ENCODE peak calls at places on chromosomes 6 and 20, in nine cellular contexts. One of them, this sample, is unnamed.

GRCh38 chr20:53829086-53829703 is 235.6 kb upstream of the ZNF217 start:
- DNase-seq in breast epithelium: no peak
- DNase-seq in sigmoid colon: peak; percentile 68
- DNase-seq in tibial nerve: peak; percentile 38
- DNase-seq in IMR-90: peak; percentile 97
- DNase-seq in stomach: no peak
- DNase-seq in uterus: peak; percentile 47
- DNase-seq in A549: peak; percentile 77
- DNase-seq in heart left ventricle: no peak
- DNase-seq in this sample: no peak

GRCh38 chr6:83960704-83961103 is 72.9 kb upstream of the MRAP2 start:
- DNase-seq in tibial nerve: no peak
- DNase-seq in sigmoid colon: no peak
- DNase-seq in IMR-90: no peak
- DNase-seq in uterus: no peak
- DNase-seq in A549: no peak
- DNase-seq in heart left ventricle: no peak
- DNase-seq in breast epithelium: no peak
- DNase-seq in stomach: no peak
- DNase-seq in this sample: no peak

GRCh38 chr6:46626228-46626909 is 26.2 kb downstream of the CYP39A1 start:
- DNase-seq in heart left ventricle: no peak
- DNase-seq in uterus: no peak
- DNase-seq in breast epithelium: no peak
- DNase-seq in tibial nerve: peak; percentile 61
- DNase-seq in sigmoid colon: no peak
- DNase-seq in A549: no peak
- DNase-seq in stomach: no peak
- DNase-seq in IMR-90: peak; percentile 21
- DNase-seq in this sample: no peak

GRCh38 chr20:35305682-35306556 is 13.7 kb upstream of the FAM83C start:
- DNase-seq in uterus: no peak
- DNase-seq in heart left ventricle: peak; percentile 77
- DNase-seq in IMR-90: peak; percentile 100
- DNase-seq in breast epithelium: peak; percentile 74
- DNase-seq in tibial nerve: peak; percentile 45
- DNase-seq in A549: peak; percentile 98
- DNase-seq in stomach: peak; percentile 60
- DNase-seq in sigmoid colon: no peak
- DNase-seq in this sample: no peak

GRCh38 chr6:149028767-149029405 is 282.1 kb downstream of the UST start:
- DNase-seq in sigmoid colon: peak; percentile 85
- DNase-seq in stomach: peak; percentile 58
- DNase-seq in A549: peak; percentile 32
- DNase-seq in heart left ventricle: peak; percentile 30
- DNase-seq in breast epithelium: no peak
- DNase-seq in tibial nerve: peak; percentile 78
- DNase-seq in IMR-90: peak; percentile 95
- DNase-seq in uterus: peak; percentile 82
- DNase-seq in this sample: no peak

GRCh38 chr6:37130704-37131103 is 39.2 kb upstream of the PIM1 start:
- DNase-seq in A549: no peak
- DNase-seq in heart left ventricle: peak; percentile 66
- DNase-seq in IMR-90: peak; percentile 56
- DNase-seq in tibial nerve: peak; percentile 32
- DNase-seq in sigmoid colon: peak; percentile 88
- DNase-seq in uterus: peak; percentile 70
- DNase-seq in breast epithelium: peak; percentile 51
- DNase-seq in stomach: peak; percentile 47
- DNase-seq in this sample: no peak

GRCh38 chr6:4906942-4907300 is 96.9 kb downstream of the RPP40 start:
- DNase-seq in IMR-90: peak; percentile 34
- DNase-seq in stomach: no peak
- DNase-seq in tibial nerve: no peak
- DNase-seq in uterus: no peak
- DNase-seq in sigmoid colon: no peak
- DNase-seq in A549: no peak
- DNase-seq in heart left ventricle: no peak
- DNase-seq in breast epithelium: no peak
- DNase-seq in this sample: no peak

GRCh38 chr6:159969204-159969912 is 476 bp downstream of the IGF2R start:
- DNase-seq in breast epithelium: no peak
- DNase-seq in sigmoid colon: peak; percentile 76
- DNase-seq in A549: peak; percentile 6
- DNase-seq in tibial nerve: no peak
- DNase-seq in uterus: peak; percentile 50
- DNase-seq in IMR-90: peak; percentile 17
- DNase-seq in heart left ventricle: peak; percentile 51
- DNase-seq in stomach: peak; percentile 31
- DNase-seq in this sample: no peak

GRCh38 chr6:90730191-90730673 is 143.4 kb upstream of the MAP3K7 start:
- DNase-seq in breast epithelium: no peak
- DNase-seq in uterus: no peak
- DNase-seq in A549: no peak
- DNase-seq in stomach: no peak
- DNase-seq in tibial nerve: no peak
- DNase-seq in IMR-90: no peak
- DNase-seq in sigmoid colon: no peak
- DNase-seq in heart left ventricle: no peak
- DNase-seq in this sample: no peak

GRCh38 chr20:63067721-63068560 is 61.2 kb upstream of the BHLHE23 start:
- DNase-seq in IMR-90: no peak
- DNase-seq in A549: no peak
- DNase-seq in stomach: no peak
- DNase-seq in tibial nerve: no peak
- DNase-seq in heart left ventricle: peak; percentile 4
- DNase-seq in sigmoid colon: peak; percentile 36
- DNase-seq in breast epithelium: no peak
- DNase-seq in uterus: no peak
- DNase-seq in this sample: no peak

GRCh38 chr6:40293824-40294188 is 293.4 kb downstream of the LRFN2 start:
- DNase-seq in tibial nerve: no peak
- DNase-seq in IMR-90: no peak
- DNase-seq in heart left ventricle: no peak
- DNase-seq in stomach: no peak
- DNase-seq in uterus: no peak
- DNase-seq in breast epithelium: no peak
- DNase-seq in sigmoid colon: no peak
- DNase-seq in A549: no peak
- DNase-seq in this sample: no peak

GRCh38 chr20:63939061-63939935 is 16.9 kb downstream of the UCKL1 start:
- DNase-seq in sigmoid colon: peak; percentile 63
- DNase-seq in uterus: no peak
- DNase-seq in stomach: no peak
- DNase-seq in A549: no peak
- DNase-seq in breast epithelium: no peak
- DNase-seq in IMR-90: no peak
- DNase-seq in tibial nerve: no peak
- DNase-seq in heart left ventricle: no peak
- DNase-seq in this sample: no peak

GRCh38 chr6:163667372-163668060 is 253.0 kb downstream of the QKI start:
- DNase-seq in heart left ventricle: peak; percentile 45
- DNase-seq in breast epithelium: peak; percentile 19
- DNase-seq in uterus: peak; percentile 24
- DNase-seq in tibial nerve: peak; percentile 83
- DNase-seq in A549: no peak
- DNase-seq in stomach: no peak
- DNase-seq in IMR-90: peak; percentile 15
- DNase-seq in sigmoid colon: peak; percentile 74
- DNase-seq in this sample: no peak

GRCh38 chr6:29943053-29943966 is 978 bp downstream of the HLA-A start:
- DNase-seq in breast epithelium: no peak
- DNase-seq in uterus: peak; percentile 42
- DNase-seq in A549: no peak
- DNase-seq in IMR-90: no peak
- DNase-seq in stomach: no peak
- DNase-seq in heart left ventricle: no peak
- DNase-seq in sigmoid colon: peak; percentile 77
- DNase-seq in tibial nerve: no peak
- DNase-seq in this sample: no peak
- TF ChIP-seq POLR2A in breast epithelium: no peak
- TF ChIP-seq POLR2A in uterus: no peak
- TF ChIP-seq POLR2A in A549: no peak
- TF ChIP-seq POLR2A in IMR-90: no peak
- TF ChIP-seq POLR2A in stomach: no peak
- TF ChIP-seq POLR2A in heart left ventricle: no peak
- TF ChIP-seq POLR2A in sigmoid colon: no peak
- TF ChIP-seq POLR2A in tibial nerve: no peak
- TF ChIP-seq POLR2A in this sample: no peak

GRCh38 chr6:35686873-35687557 is 1.7 kb downstream of the FKBP5 start:
- DNase-seq in A549: no peak
- DNase-seq in tibial nerve: no peak
- DNase-seq in IMR-90: no peak
- DNase-seq in heart left ventricle: no peak
- DNase-seq in breast epithelium: no peak
- DNase-seq in stomach: no peak
- DNase-seq in uterus: no peak
- DNase-seq in sigmoid colon: no peak
- DNase-seq in this sample: no peak

GRCh38 chr6:35679399-35679798 is 9.3 kb downstream of the FKBP5 start:
- DNase-seq in IMR-90: no peak
- DNase-seq in uterus: no peak
- DNase-seq in heart left ventricle: no peak
- DNase-seq in breast epithelium: no peak
- DNase-seq in stomach: no peak
- DNase-seq in sigmoid colon: no peak
- DNase-seq in tibial nerve: no peak
- DNase-seq in A549: no peak
- DNase-seq in this sample: no peak

GRCh38 chr6:35681298-35681697 is 7.4 kb downstream of the FKBP5 start:
- DNase-seq in A549: no peak
- DNase-seq in stomach: no peak
- DNase-seq in uterus: no peak
- DNase-seq in sigmoid colon: no peak
- DNase-seq in IMR-90: no peak
- DNase-seq in heart left ventricle: no peak
- DNase-seq in breast epithelium: no peak
- DNase-seq in tibial nerve: no peak
- DNase-seq in this sample: no peak

GRCh38 chr6:35686441-35686840 is 2.3 kb downstream of the FKBP5 start:
- DNase-seq in breast epithelium: no peak
- DNase-seq in uterus: no peak
- DNase-seq in A549: no peak
- DNase-seq in tibial nerve: no peak
- DNase-seq in sigmoid colon: no peak
- DNase-seq in stomach: no peak
- DNase-seq in heart left ventricle: no peak
- DNase-seq in IMR-90: no peak
- DNase-seq in this sample: no peak

GRCh38 chr6:35683267-35683666 is 5.4 kb downstream of the FKBP5 start:
- DNase-seq in IMR-90: no peak
- DNase-seq in heart left ventricle: no peak
- DNase-seq in uterus: no peak
- DNase-seq in stomach: no peak
- DNase-seq in tibial nerve: no peak
- DNase-seq in breast epithelium: no peak
- DNase-seq in sigmoid colon: no peak
- DNase-seq in A549: no peak
- DNase-seq in this sample: no peak
- H3K4me1 ChIP-seq in IMR-90: no peaks in the 10 kb centered on the region
- H3K4me1 ChIP-seq in heart left ventricle: peaks cover 83% of the 10 kb centered on the region
- H3K4me1 ChIP-seq in uterus: no peaks in the 10 kb centered on the region
- H3K4me1 ChIP-seq in stomach: peaks cover 37% of the 10 kb centered on the region
- H3K4me1 ChIP-seq in tibial nerve: peaks cover 67% of the 10 kb centered on the region
- H3K4me1 ChIP-seq in breast epithelium: no peaks in the 10 kb centered on the region
- H3K4me1 ChIP-seq in sigmoid colon: no peaks in the 10 kb centered on the region
- H3K4me1 ChIP-seq in A549: peaks cover 7% of the 10 kb centered on the region
- H3K4me1 ChIP-seq in this sample: peaks cover 51% of the 10 kb centered on the region

GRCh38 chr6:146895101-146895771 is 296.5 kb downstream of the ADGB start:
- DNase-seq in IMR-90: no peak
- DNase-seq in A549: no peak
- DNase-seq in stomach: no peak
- DNase-seq in tibial nerve: no peak
- DNase-seq in sigmoid colon: no peak
- DNase-seq in uterus: no peak
- DNase-seq in heart left ventricle: no peak
- DNase-seq in breast epithelium: no peak
- DNase-seq in this sample: no peak

GRCh38 chr6:146894624-146895023 is 295.9 kb downstream of the ADGB start:
- DNase-seq in A549: no peak
- DNase-seq in uterus: no peak
- DNase-seq in breast epithelium: no peak
- DNase-seq in tibial nerve: no peak
- DNase-seq in IMR-90: no peak
- DNase-seq in stomach: no peak
- DNase-seq in heart left ventricle: no peak
- DNase-seq in sigmoid colon: no peak
- DNase-seq in this sample: no peak

GRCh38 chr6:146892283-146892612 is 293.5 kb downstream of the ADGB start:
- DNase-seq in IMR-90: no peak
- DNase-seq in stomach: no peak
- DNase-seq in tibial nerve: no peak
- DNase-seq in uterus: no peak
- DNase-seq in sigmoid colon: no peak
- DNase-seq in A549: no peak
- DNase-seq in heart left ventricle: no peak
- DNase-seq in breast epithelium: no peak
- DNase-seq in this sample: no peak

GRCh38 chr6:146892613-146893401 is 294.0 kb downstream of the ADGB start:
- DNase-seq in tibial nerve: no peak
- DNase-seq in heart left ventricle: no peak
- DNase-seq in sigmoid colon: no peak
- DNase-seq in IMR-90: peak; percentile 92
- DNase-seq in uterus: no peak
- DNase-seq in breast epithelium: no peak
- DNase-seq in A549: no peak
- DNase-seq in stomach: no peak
- DNase-seq in this sample: no peak

GRCh38 chr6:146893690-146894089 is 294.9 kb downstream of the ADGB start:
- DNase-seq in tibial nerve: no peak
- DNase-seq in breast epithelium: no peak
- DNase-seq in uterus: no peak
- DNase-seq in IMR-90: no peak
- DNase-seq in heart left ventricle: no peak
- DNase-seq in sigmoid colon: no peak
- DNase-seq in A549: no peak
- DNase-seq in stomach: no peak
- DNase-seq in this sample: no peak
- H3K4me3 ChIP-seq in tibial nerve: no peak overlapping the region
- H3K4me3 ChIP-seq in breast epithelium: no peak overlapping the region
- H3K4me3 ChIP-seq in uterus: no peak overlapping the region
- H3K4me3 ChIP-seq in IMR-90: no peak overlapping the region
- H3K4me3 ChIP-seq in heart left ventricle: no peak overlapping the region
- H3K4me3 ChIP-seq in sigmoid colon: no peak overlapping the region
- H3K4me3 ChIP-seq in A549: no peak overlapping the region
- H3K4me3 ChIP-seq in stomach: no peak overlapping the region
- H3K4me3 ChIP-seq in this sample: no peak overlapping the region

GRCh38 chr6:79538481-79538971 is 1.3 kb upstream of the LCA5 start:
- DNase-seq in tibial nerve: no peak
- DNase-seq in uterus: no peak
- DNase-seq in A549: no peak
- DNase-seq in IMR-90: no peak
- DNase-seq in heart left ventricle: no peak
- DNase-seq in breast epithelium: no peak
- DNase-seq in sigmoid colon: no peak
- DNase-seq in stomach: no peak
- DNase-seq in this sample: no peak

GRCh38 chr6:79536615-79536968 is 638 bp downstream of the LCA5 start:
- DNase-seq in sigmoid colon: peak; percentile 78
- DNase-seq in IMR-90: peak; percentile 31
- DNase-seq in A549: no peak
- DNase-seq in tibial nerve: peak; percentile 33
- DNase-seq in heart left ventricle: peak; percentile 39
- DNase-seq in breast epithelium: peak; percentile 41
- DNase-seq in stomach: no peak
- DNase-seq in uterus: peak; percentile 50
- DNase-seq in this sample: peak; percentile 62

GRCh38 chr6:79536969-79537747 is at the start of gene LCA5:
- DNase-seq in breast epithelium: peak; percentile 95
- DNase-seq in A549: peak; percentile 85
- DNase-seq in sigmoid colon: peak; percentile 97
- DNase-seq in IMR-90: peak; percentile 97
- DNase-seq in stomach: peak; percentile 91
- DNase-seq in tibial nerve: peak; percentile 91
- DNase-seq in heart left ventricle: peak; percentile 96
- DNase-seq in uterus: peak; percentile 95
- DNase-seq in this sample: peak; percentile 96
- TF ChIP-seq POLR2A in breast epithelium: peak; percentile 52
- TF ChIP-seq POLR2A in A549: peak; percentile 55
- TF ChIP-seq POLR2A in sigmoid colon: peak; percentile 18
- TF ChIP-seq POLR2A in IMR-90: peak; percentile 59
- TF ChIP-seq POLR2A in stomach: no peak
- TF ChIP-seq POLR2A in tibial nerve: peak; percentile 48
- TF ChIP-seq POLR2A in heart left ventricle: peak; percentile 54
- TF ChIP-seq POLR2A in uterus: peak; percentile 70
- TF ChIP-seq POLR2A in this sample: no peak

This sample was measured in suprapubic skin.